ENCODE peak calls at places on chromosomes 16 and 17, in seven cellular contexts. C is neural progenitor cell, U is GM10248, Q is NCI-H187 treated with DMSO at 0.1 percent for 48 hours, W is HTR-8/SVneo, D is DMS153, N is foreskin melanocyte. I is an unnamed sample.
A peak's percentile ranks its signal among the peaks of the same experiment; 100 is the strongest.

GRCh38 chr16:77408607-77409006 is 26.2 kb downstream of the ADAMTS18 start:
- DNase-seq in C (no peak), Q (no peak), W (no peak), D (no peak), U (no peak), N (no peak), I (no peak)

GRCh38 chr17:66625321-66625767 is 209.6 kb upstream of the CACNG5 start:
- DNase-seq in W (peak; percentile 74), Q (no peak), C (peak; percentile 14), D (peak; percentile 2), N (no peak), U (no peak), I (no peak)

GRCh38 chr17:1312261-1312870 is 32.9 kb downstream of the TRARG1 start:
- DNase-seq in C (peak; percentile 84), N (no peak), Q (no peak), D (no peak), U (no peak), W (no peak), I (no peak)

GRCh38 chr16:50688867-50689266 is 4.5 kb upstream of the NOD2 start:
- DNase-seq in D (no peak), U (no peak), N (no peak), W (no peak), C (no peak), Q (no peak), I (no peak)

GRCh38 chr17:58094118-58094517 is 10.9 kb downstream of the DYNLL2 start:
- DNase-seq in N (no peak), C (no peak), D (no peak), Q (no peak), U (no peak), W (no peak), I (no peak)

GRCh38 chr17:74873874-74874614 is 1.2 kb upstream of the FDXR start:
- DNase-seq in U (no peak), W (peak; percentile 68), Q (no peak), D (no peak), C (no peak), N (peak; percentile 44), I (no peak)

GRCh38 chr17:66900126-66901010 is 64.1 kb upstream of the CACNG4 start:
- DNase-seq in Q (no peak), N (peak; percentile 29), D (no peak), W (peak; percentile 59), U (no peak), C (no peak), I (no peak)

GRCh38 chr17:76196675-76197074 is 43.6 kb downstream of the RNF157 start:
- DNase-seq in U (no peak), Q (no peak), C (no peak), N (no peak), W (no peak), D (no peak), I (no peak)

GRCh38 chr16:30985401-30986128 is 558 bp downstream of the HSD3B7 start:
- DNase-seq in Q (no peak), N (no peak), W (peak; percentile 51), C (peak; percentile 62), D (peak; percentile 70), U (no peak), I (no peak)